ENCODE peak calls at places on chromosome 14, in ten cellular contexts. E is fibroblast of lung, O is SJSA1, V is lower lobe of right lung, X is cardiac muscle cell, Y is heart left ventricle, C is PC-3, M is astrocyte, F is mammary epithelial cell, D is OCI-LY7. W is an unnamed sample.

GRCh38 chr14:29321646-29322045 is 555.1 kb downstream of the FOXG1 start:
- DNase-seq in E (peak), F (no peak), Y (no peak), V (no peak), X (no peak), D (no peak), M (peak), C (no peak), O (no peak), W (no peak)

GRCh38 chr14:101028971-101029667 is 125.6 kb upstream of the RTL1 start:
- DNase-seq in D (no peak), E (no peak), F (no peak), M (no peak), X (no peak), C (no peak), Y (peak), V (no peak), O (no peak), W (no peak)

GRCh38 chr14:74737753-74738325 is 24.9 kb downstream of the FCF1 start:
- DNase-seq in Y (no peak), C (no peak), M (peak), V (no peak), E (peak), X (no peak), O (no peak), D (no peak), F (no peak), W (no peak)

GRCh38 chr14:29926701-29927595 is 699 bp downstream of the PRKD1 start:
- DNase-seq in F (peak), E (peak), Y (peak), O (peak), D (no peak), V (peak), X (peak), M (peak), C (peak), W (no peak)

GRCh38 chr14:79016828-79017505 is 846.8 kb downstream of the NRXN3 start:
- DNase-seq in M (peak), O (peak), F (peak), E (peak), Y (no peak), V (no peak), C (peak), X (no peak), D (no peak), W (no peak)

GRCh38 chr14:74545386-74545785 is 51.8 kb downstream of the ISCA2 start:
- DNase-seq in Y (peak), M (no peak), F (no peak), D (no peak), X (no peak), V (no peak), E (no peak), O (no peak), C (no peak), W (no peak)

GRCh38 chr14:70008863-70009262 is 129.6 kb downstream of the SMOC1 start:
- DNase-seq in X (no peak), Y (no peak), E (no peak), V (no peak), O (no peak), M (no peak), C (no peak), D (no peak), F (no peak), W (no peak)

GRCh38 chr14:65472189-65472588 is 59.7 kb downstream of the FUT8 start:
- DNase-seq in D (no peak), X (peak), O (no peak), C (no peak), Y (no peak), V (no peak), F (no peak), E (no peak), M (no peak), W (no peak)

GRCh38 chr14:55127491-55127951 is 1.5 kb upstream of the LGALS3 start:
- DNase-seq in D (no peak), O (no peak), E (no peak), V (no peak), Y (no peak), X (no peak), C (peak), F (peak), M (peak), W (peak)

GRCh38 chr14:74018704-74019407 is at the start of the genes BBOF1 and ENTPD5:
- DNase-seq in V (peak), C (peak), X (peak), M (peak), Y (peak), O (peak), E (peak), D (peak), F (peak), W (peak)

GRCh38 chr14:83047436-83047835 is 1513.8 kb upstream of the SEL1L start:
- DNase-seq in C (no peak), V (no peak), O (no peak), E (no peak), Y (no peak), X (peak), D (no peak), M (no peak), F (no peak), W (no peak)

GRCh38 chr14:61565836-61566536 is 129.3 kb upstream of the HIF1A start:
- DNase-seq in V (no peak), M (peak), Y (no peak), E (peak), O (peak), C (peak), F (peak), D (no peak), X (no peak), W (no peak)

GRCh38 chr14:44846232-44846824 is 115.4 kb downstream of the KLHL28 start:
- DNase-seq in M (no peak), E (peak), F (peak), O (peak), C (peak), Y (no peak), D (peak), X (peak), V (no peak), W (no peak)

GRCh38 chr14:72771561-72771960 is 122.3 kb downstream of the DPF3 start:
- DNase-seq in X (no peak), D (no peak), F (no peak), O (no peak), Y (no peak), V (no peak), M (no peak), E (no peak), C (no peak), W (no peak)

GRCh38 chr14:54291491-54292191 is 105.2 kb upstream of the CDKN3 start:
- DNase-seq in X (peak), C (no peak), F (no peak), M (peak), O (no peak), D (no peak), V (no peak), Y (no peak), E (no peak), W (no peak)

GRCh38 chr14:75292016-75292646 is 13.5 kb downstream of the FOS start:
- DNase-seq in F (no peak), E (no peak), M (no peak), O (no peak), Y (no peak), C (no peak), V (no peak), D (no peak), X (no peak), W (no peak)

GRCh38 chr14:96403409-96403808 is 11.5 kb downstream of the AK7 start:
- DNase-seq in F (no peak), O (no peak), E (no peak), X (no peak), C (no peak), D (no peak), M (no peak), Y (no peak), V (no peak), W (no peak)

GRCh38 chr14:77641534-77642341 is 25.3 kb upstream of the SPTLC2 start:
- DNase-seq in M (peak), Y (peak), E (peak), O (no peak), F (no peak), X (no peak), C (peak), D (no peak), V (peak), W (no peak)

GRCh38 chr14:69615471-69616407 is 4.3 kb downstream of the SUSD6 start:
- DNase-seq in O (peak), M (peak), F (peak), V (no peak), Y (no peak), D (peak), X (no peak), E (peak), C (no peak), W (no peak)

GRCh38 chr14:64502476-64503183 is 1.0 kb downstream of the ZBTB25 start:
- DNase-seq in V (no peak), X (peak), M (peak), Y (no peak), F (peak), O (no peak), E (peak), D (peak), C (peak), W (no peak)

GRCh38 chr14:71248204-71248603 is 340.9 kb downstream of the PCNX1 start:
- DNase-seq in D (no peak), V (no peak), Y (no peak), M (peak), C (peak), O (no peak), F (no peak), E (no peak), X (no peak), W (no peak)

GRCh38 chr14:63673255-63673654 is 31.6 kb upstream of the WDR89 start:
- DNase-seq in Y (no peak), C (no peak), M (no peak), E (no peak), D (no peak), V (no peak), X (no peak), O (no peak), F (no peak), W (no peak)

GRCh38 chr14:104447750-104448149 is 131.8 kb upstream of the C14orf180 start:
- DNase-seq in Y (no peak), C (no peak), O (no peak), X (no peak), F (no peak), M (no peak), D (no peak), V (no peak), E (no peak), W (no peak)

GRCh38 chr14:46482200-46482599 is 169.4 kb downstream of the RPL10L start:
- DNase-seq in V (no peak), E (no peak), M (no peak), C (no peak), Y (no peak), F (no peak), X (no peak), O (no peak), D (no peak), W (no peak)

GRCh38 chr14:98210045-98210678 is 1061.8 kb downstream of the BCL11B start:
- DNase-seq in X (no peak), O (no peak), D (no peak), M (no peak), F (no peak), C (no peak), E (no peak), V (no peak), Y (no peak), W (no peak)

GRCh38 chr14:35050652-35051051 is 4.6 kb downstream of the FAM177A1 start:
- DNase-seq in F (no peak), C (peak), X (no peak), M (peak), Y (no peak), V (no peak), D (no peak), E (peak), O (peak), W (no peak)

GRCh38 chr14:76752744-76753143 is 8.5 kb upstream of the VASH1 start:
- DNase-seq in X (no peak), V (no peak), C (no peak), O (no peak), D (no peak), F (no peak), M (no peak), E (no peak), Y (no peak), W (no peak)

GRCh38 chr14:29045237-29045636 is 278.6 kb downstream of the FOXG1 start:
- DNase-seq in E (no peak), F (no peak), Y (no peak), O (no peak), V (no peak), D (no peak), X (no peak), M (no peak), C (no peak), W (no peak)

GRCh38 chr14:26190644-26191043 is 407.2 kb downstream of the NOVA1 start:
- DNase-seq in M (no peak), O (no peak), F (no peak), X (no peak), V (no peak), C (peak), Y (no peak), E (peak), D (no peak), W (peak)

GRCh38 chr14:68911594-68912227 is 67.4 kb downstream of the ACTN1 start:
- DNase-seq in Y (peak), O (peak), F (peak), E (peak), M (peak), V (peak), C (peak), D (peak), X (peak), W (no peak)

GRCh38 chr14:31926652-31927347 is 150.3 kb upstream of the ARHGAP5 start:
- DNase-seq in C (no peak), X (no peak), Y (peak), O (no peak), D (no peak), V (no peak), E (peak), M (no peak), F (no peak), W (no peak)

GRCh38 chr14:76956253-76957090 is 72.0 kb downstream of the IRF2BPL start:
- DNase-seq in F (peak), O (peak), V (peak), E (peak), D (peak), M (peak), Y (peak), C (peak), X (peak), W (peak)

GRCh38 chr14:100611811-100612480 is 24.7 kb upstream of the BEGAIN start:
- DNase-seq in M (no peak), O (no peak), C (no peak), D (no peak), E (no peak), V (no peak), F (no peak), Y (no peak), X (no peak), W (no peak)

GRCh38 chr14:69363055-69363454 is 35.0 kb downstream of the ERH start:
- DNase-seq in E (peak), Y (no peak), F (no peak), M (no peak), D (no peak), V (no peak), O (no peak), C (no peak), X (peak), W (no peak)

GRCh38 chr14:20223410-20223809 is at the start of gene OR11H6:
- DNase-seq in X (no peak), Y (no peak), O (no peak), C (no peak), V (no peak), F (no peak), E (no peak), M (no peak), D (no peak), W (no peak)

GRCh38 chr14:91230363-91231035 is 14.0 kb downstream of the GPR68 start:
- DNase-seq in E (peak), V (no peak), X (no peak), F (no peak), C (peak), M (peak), O (no peak), D (no peak), Y (no peak), W (no peak)

GRCh38 chr14:72443991-72444431 is 449.9 kb downstream of the DPF3 start:
- DNase-seq in X (no peak), M (no peak), E (no peak), D (peak), Y (no peak), F (no peak), O (no peak), V (no peak), C (no peak), W (no peak)

DNA sequence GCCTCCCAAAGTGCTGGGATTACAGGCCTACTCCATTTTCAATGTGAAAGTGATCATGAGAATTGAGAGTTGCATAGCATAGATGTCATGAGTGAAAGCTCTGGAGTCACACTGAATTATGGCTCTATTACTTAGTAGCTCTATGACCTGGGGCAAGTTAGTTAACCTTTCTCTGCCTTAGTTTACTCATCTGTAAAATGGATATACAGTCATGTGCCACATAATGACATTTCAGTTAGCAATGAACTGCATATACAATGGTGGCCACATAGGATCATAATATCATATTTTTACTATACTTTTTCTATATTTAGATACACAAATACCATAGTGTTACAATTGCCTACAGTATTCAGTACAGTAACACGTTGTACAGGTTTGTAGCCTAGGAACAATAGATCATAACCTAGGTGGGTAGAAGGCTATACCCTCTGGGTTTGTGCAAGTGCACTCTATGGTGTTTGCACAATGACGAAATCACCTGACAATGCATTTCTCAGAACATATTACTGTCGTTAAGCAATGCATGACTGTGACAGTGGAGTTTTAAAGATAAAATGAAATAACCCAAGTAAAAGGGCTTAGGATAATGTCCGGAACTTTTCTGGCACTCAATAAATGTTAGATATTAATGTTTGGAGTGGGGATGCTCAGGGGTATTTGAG is 53.1 kb downstream of the ZFYVE26 start:
- DNase-seq in M (no peak), C (peak), F (no peak), X (no peak), D (no peak), O (no peak), V (no peak), Y (no peak), E (no peak), W (no peak)
- H3K27ac ChIP-seq in M (no peak), C (peak), F (no peak), X (no peak), D (no peak), O (no peak), V (no peak), Y (no peak), E (no peak), W (no peak)

GRCh38 chr14:52048641-52049204 is 20.1 kb downstream of the NID2 start:
- DNase-seq in X (no peak), O (no peak), F (no peak), C (peak), D (no peak), M (peak), V (no peak), Y (no peak), E (no peak), W (no peak)
- H3K27ac ChIP-seq in X (peak), O (no peak), F (no peak), C (no peak), D (no peak), M (peak), V (no peak), Y (peak), E (no peak), W (no peak)

GRCh38 chr14:105711058-105711620 is 184.8 kb downstream of the TMEM121 start:
- DNase-seq in Y (peak), V (no peak), O (no peak), F (no peak), C (no peak), E (no peak), X (no peak), D (no peak), M (no peak), W (no peak)
- H3K27ac ChIP-seq in Y (no peak), V (no peak), O (no peak), F (no peak), C (no peak), E (no peak), X (no peak), D (no peak), M (no peak), W (no peak)

GRCh38 chr14:59355101-59355500 is 110.1 kb downstream of the GPR135 start:
- DNase-seq in V (no peak), E (no peak), D (peak), X (no peak), O (no peak), F (no peak), Y (no peak), C (no peak), M (no peak), W (no peak)
- H3K27ac ChIP-seq in V (no peak), E (no peak), D (peak), X (peak), O (no peak), F (peak), Y (peak), C (peak), M (no peak), W (peak)

DNA sequence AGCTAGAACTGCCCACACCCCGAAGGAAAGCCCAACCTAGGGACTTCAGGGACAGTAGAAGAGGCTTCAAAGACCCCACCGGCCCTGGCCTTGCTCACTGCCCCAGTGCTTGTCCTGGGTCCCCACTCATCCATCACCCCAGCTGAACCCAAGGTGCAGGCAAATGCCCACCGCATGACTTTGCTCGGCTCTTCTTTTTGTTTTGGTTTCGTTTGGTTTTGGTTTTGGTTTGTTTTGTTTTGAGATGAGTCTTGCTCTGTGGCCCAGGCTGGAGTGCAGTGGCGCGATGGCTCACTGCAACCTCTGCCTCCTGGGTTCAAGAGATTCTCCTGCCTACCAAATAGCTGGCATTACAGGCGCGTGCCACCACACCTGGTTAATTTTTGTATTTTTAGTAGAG is 9.0 kb downstream of the CCDC85C start:
- DNase-seq in C (no peak), D (no peak), O (peak), E (no peak), F (no peak), X (no peak), V (no peak), M (no peak), Y (no peak), W (no peak)
- H3K27ac ChIP-seq in C (no peak), D (no peak), O (peak), E (no peak), F (no peak), X (no peak), V (peak), M (no peak), Y (peak), W (no peak)

DNA sequence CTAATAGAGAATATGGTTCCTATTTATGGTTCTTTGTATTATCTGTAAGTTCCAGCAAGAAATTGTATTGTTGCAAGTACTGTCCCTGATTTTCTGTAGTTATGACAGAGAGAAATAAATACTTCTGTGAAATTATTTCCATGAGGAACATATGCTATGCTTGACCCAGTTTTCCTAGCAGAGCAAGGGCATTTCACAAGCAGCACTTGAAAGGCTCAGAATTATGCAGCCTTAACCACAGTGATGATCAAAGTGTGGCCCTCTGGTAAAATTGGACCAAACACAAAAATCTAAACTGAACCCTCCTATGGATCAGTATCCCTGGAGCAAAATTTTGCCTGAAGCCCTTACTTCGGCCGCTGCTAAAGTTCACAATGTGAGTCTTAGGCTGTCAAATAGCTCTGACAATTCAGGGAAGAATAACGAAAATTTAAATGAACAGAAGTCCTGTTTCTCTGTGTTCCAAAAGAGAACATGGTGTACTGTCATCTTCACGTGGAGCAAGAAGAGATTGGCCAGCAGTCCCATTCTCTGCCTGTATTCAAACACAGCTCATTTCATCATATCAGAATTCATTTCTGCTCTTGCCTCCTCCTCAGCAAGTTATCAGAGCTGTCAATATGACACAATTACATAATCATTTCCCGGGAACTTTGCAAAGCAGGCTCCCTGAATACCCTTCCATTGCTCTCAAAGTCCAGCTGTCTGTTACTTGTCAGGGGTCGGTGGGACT is 471.9 kb downstream of the RPS29 start:
- DNase-seq in X (no peak), F (no peak), V (no peak), C (no peak), M (no peak), E (no peak), O (no peak), Y (no peak), D (no peak), W (no peak)
- H3K27ac ChIP-seq in X (no peak), F (no peak), V (no peak), C (no peak), M (no peak), E (no peak), O (no peak), Y (no peak), D (no peak), W (no peak)